ENCODE peak calls at places on chromosomes 5 and 9, in four cellular contexts. V is left ventricle myocardium inferior; A is GM13976; Y is stimulated activated CD4-positive, alpha-beta T cell treated with anti-CD3 and anti-CD28 coated beads, Interleukin-12 subunit alpha, Interleukin-12 subunit beta, amount 100 ng/mL, for 4 hours. I is an unnamed sample.

GRCh38 chr5:8060235-8061139 is 191.5 kb downstream of the MTRR start:
- DNase-seq in Y (no peak), V (no peak), A (no peak), I (no peak)

GRCh38 chr5:181187500-181188213 is 17.3 kb downstream of the TRIM7 start:
- DNase-seq in A (no peak), Y (peak; percentile 69), V (peak; percentile 75), I (peak; percentile 53)

GRCh38 chr9:121550569-121551512 is 51.2 kb upstream of the GGTA1 start:
- DNase-seq in A (peak; percentile 86), Y (peak; percentile 66), V (peak; percentile 79), I (peak; percentile 94)

GRCh38 chr5:25823330-25823873 is 1178.6 kb upstream of the CDH10 start:
- DNase-seq in A (no peak), V (no peak), Y (no peak), I (no peak)

GRCh38 chr9:128136816-128137793 is 9.6 kb upstream of the PTGES2 start:
- DNase-seq in Y (no peak), V (no peak), A (peak; percentile 6), I (no peak)

GRCh38 chr9:125549465-125550215 is 157.4 kb downstream of the MAPKAP1 start:
- DNase-seq in A (no peak), Y (no peak), V (no peak), I (no peak)

GRCh38 chr9:87606921-87607521 is 109.4 kb downstream of the DAPK1 start:
- DNase-seq in V (no peak), A (no peak), Y (no peak), I (no peak)

GRCh38 chr9:6686396-6686795 is 40.9 kb upstream of the GLDC start:
- DNase-seq in V (no peak), Y (no peak), A (no peak), I (no peak)

GRCh38 chr5:11863920-11864319 is 40.3 kb downstream of the CTNND2 start:
- DNase-seq in Y (no peak), V (no peak), A (no peak), I (no peak)

GRCh38 chr9:104842698-104843097 is 78.8 kb downstream of the NIPSNAP3B start:
- DNase-seq in A (no peak), V (no peak), Y (no peak), I (no peak)

GRCh38 chr9:80074439-80074838 is 502.7 kb downstream of the TLE4 start:
- DNase-seq in A (no peak), Y (no peak), V (no peak), I (no peak)

GRCh38 chr5:156527611-156528010 is 200.6 kb downstream of the SGCD start:
- DNase-seq in A (no peak), V (no peak), Y (no peak), I (no peak)

GRCh38 chr5:55868846-55869245 is 17.7 kb downstream of the IL31RA start:
- DNase-seq in V (no peak), A (no peak), Y (peak; percentile 30), I (no peak)

I was measured in progenitor cell of endocrine pancreas.